ENCODE peak calls at places on chromosomes 12 and 14, in ten cellular contexts. H, X, Y, S, T, C, L, N, P and W are unnamed samples.

GRCh38 chr12:119307747-119308146 is 26.8 kb upstream of the CCDC60 start:
- DNase-seq in H (no peak), T (no peak), X (no peak), N (no peak), S (no peak), P (no peak), Y (no peak), L (no peak), C (no peak), W (no peak)

GRCh38 chr12:31057671-31058070 is 16.0 kb upstream of the DDX11 start:
- DNase-seq in T (no peak), L (no peak), P (no peak), H (no peak), Y (no peak), N (no peak), S (no peak), X (no peak), C (no peak), W (no peak)

GRCh38 chr12:86660488-86661171 is 404.4 kb upstream of the MGAT4C start:
- DNase-seq in N (no peak), T (no peak), Y (no peak), L (no peak), C (no peak), H (peak), P (peak), S (no peak), X (no peak), W (peak)

GRCh38 chr14:55580401-55581010 is 499 bp downstream of the KTN1 start:
- DNase-seq in T (peak), X (peak), L (peak), Y (peak), C (peak), S (no peak), N (no peak), H (no peak), P (no peak), W (peak)

GRCh38 chr12:49706351-49707126 is 666 bp downstream of the FMNL3 start:
- DNase-seq in T (no peak), S (peak), N (no peak), C (no peak), H (peak), L (peak), Y (no peak), P (peak), X (no peak), W (peak)

GRCh38 chr12:38639625-38640024 is 265.8 kb downstream of the CPNE8 start:
- DNase-seq in S (no peak), T (no peak), P (no peak), L (no peak), X (no peak), H (no peak), C (no peak), N (no peak), Y (no peak), W (no peak)

GRCh38 chr14:50978521-50978871 is 34.2 kb upstream of the PYGL start:
- DNase-seq in L (no peak), X (no peak), P (no peak), Y (no peak), N (no peak), S (no peak), C (no peak), H (no peak), T (no peak), W (no peak)

GRCh38 chr14:28294834-28295440 is 471.6 kb upstream of the FOXG1 start:
- DNase-seq in T (no peak), P (peak), L (no peak), X (peak), S (no peak), N (peak), C (no peak), H (peak), Y (no peak), W (no peak)

GRCh38 chr14:96894966-96895365 is 97.8 kb downstream of the VRK1 start:
- DNase-seq in H (peak), S (no peak), N (no peak), L (no peak), C (no peak), Y (no peak), T (no peak), X (no peak), P (no peak), W (peak)

GRCh38 chr12:66190519-66191406 is 1.7 kb downstream of the IRAK3 start:
- DNase-seq in N (no peak), L (no peak), P (peak), T (no peak), C (no peak), H (peak), X (no peak), Y (no peak), S (no peak), W (no peak)

GRCh38 chr14:23114669-23115491 is 4.2 kb downstream of the CEBPE start:
- DNase-seq in L (no peak), N (no peak), C (no peak), H (peak), T (peak), X (no peak), Y (no peak), P (peak), S (no peak), W (peak)

GRCh38 chr14:38910092-38910491 is 192.9 kb downstream of the SEC23A start:
- DNase-seq in X (no peak), P (no peak), N (no peak), C (no peak), T (no peak), S (no peak), Y (no peak), H (no peak), L (no peak), W (no peak)

GRCh38 chr14:23398348-23398747 is 9.7 kb downstream of the MYH6 start:
- DNase-seq in T (no peak), N (no peak), X (no peak), Y (no peak), H (no peak), L (no peak), S (no peak), P (no peak), C (no peak), W (no peak)

GRCh38 chr12:89236748-89237428 is 115.4 kb downstream of the DUSP6 start:
- DNase-seq in Y (no peak), H (peak), C (no peak), T (no peak), N (no peak), X (no peak), L (no peak), P (peak), S (no peak), W (peak)

GRCh38 chr14:46054526-46054925 is 597.1 kb downstream of the RPL10L start:
- DNase-seq in T (no peak), X (no peak), S (no peak), N (no peak), L (no peak), P (peak), C (no peak), Y (no peak), H (peak), W (peak)

GRCh38 chr14:105272623-105273022 is 24.3 kb downstream of the BTBD6 start:
- DNase-seq in P (no peak), L (no peak), H (no peak), X (no peak), Y (no peak), T (no peak), S (no peak), N (no peak), C (no peak), W (no peak)

GRCh38 chr12:124520258-124520657 is 47.2 kb downstream of the NCOR2 start:
- DNase-seq in P (peak), N (no peak), Y (no peak), S (no peak), H (peak), L (peak), X (no peak), C (no peak), T (no peak), W (peak)

GRCh38 chr12:89671469-89671868 is 37.2 kb downstream of the ATP2B1 start:
- DNase-seq in C (no peak), H (peak), L (no peak), T (no peak), Y (no peak), P (peak), X (no peak), N (no peak), S (no peak), W (peak)

GRCh38 chr14:51846631-51847488 is 13.6 kb upstream of the GNG2 start:
- DNase-seq in H (peak), L (no peak), N (peak), P (no peak), T (peak), S (peak), Y (peak), C (peak), X (peak), W (peak)

GRCh38 chr12:2053675-2054070 is 886 bp downstream of the CACNA1C start:
- DNase-seq in L (peak), N (no peak), C (no peak), S (no peak), Y (no peak), T (no peak), P (peak), H (no peak), X (no peak), W (no peak)

GRCh38 chr14:64762044-64763034 is 58.1 kb downstream of the PLEKHG3 start:
- DNase-seq in P (peak), S (peak), Y (peak), H (peak), X (no peak), T (peak), N (peak), C (no peak), L (peak), W (peak)